ENCODE peak calls at places on chromosomes 3 and 15, in six cellular contexts. D, B, X, Q, J and U are unnamed samples.

GRCh38 chr15:91921188-91921820 is 67.8 kb downstream of the SLCO3A1 start:
- DNase-seq in D (no peak), X (no peak), Q (no peak), B (no peak), J (no peak), U (no peak)

GRCh38 chr3:24156466-24156865 is 211.4 kb downstream of the NR1D2 start:
- DNase-seq in B (peak), Q (no peak), X (peak), D (no peak), J (peak), U (no peak)

GRCh38 chr3:10743366-10744097 is 72.5 kb upstream of the SLC6A11 start:
- DNase-seq in Q (no peak), D (no peak), J (no peak), X (no peak), B (no peak), U (no peak)

GRCh38 chr3:53921296-53921695 is 29.6 kb upstream of the SELENOK start:
- DNase-seq in Q (no peak), D (peak), B (peak), X (no peak), J (no peak), U (no peak)

GRCh38 chr3:24401811-24402185 is 92.9 kb downstream of the THRB start:
- DNase-seq in J (no peak), B (no peak), X (no peak), Q (no peak), D (no peak), U (no peak)

GRCh38 chr3:45145681-45146614 is at the start of gene CDCP1:
- DNase-seq in X (peak), D (no peak), B (no peak), Q (no peak), J (peak), U (no peak)

GRCh38 chr15:94395626-94396025 is 164.3 kb downstream of the MCTP2 start:
- DNase-seq in B (no peak), Q (no peak), X (no peak), D (no peak), J (no peak), U (no peak)

GRCh38 chr3:193563999-193564398 is 9.3 kb upstream of the ATP13A4 start:
- DNase-seq in J (no peak), X (no peak), B (peak), D (peak), Q (no peak), U (no peak)

GRCh38 chr3:156787926-156788663 is 38.1 kb upstream of the LEKR1 start:
- DNase-seq in Q (no peak), X (peak), J (peak), B (peak), D (no peak), U (peak)

GRCh38 chr15:64344651-64345262 is 11.2 kb downstream of the CSNK1G1 start:
- DNase-seq in D (no peak), B (no peak), Q (no peak), J (no peak), X (no peak), U (peak)
- TF ChIP-seq MYC in D (no peak), B (no peak), Q (no peak), J (no peak), X (no peak), U (no peak)

DNA sequence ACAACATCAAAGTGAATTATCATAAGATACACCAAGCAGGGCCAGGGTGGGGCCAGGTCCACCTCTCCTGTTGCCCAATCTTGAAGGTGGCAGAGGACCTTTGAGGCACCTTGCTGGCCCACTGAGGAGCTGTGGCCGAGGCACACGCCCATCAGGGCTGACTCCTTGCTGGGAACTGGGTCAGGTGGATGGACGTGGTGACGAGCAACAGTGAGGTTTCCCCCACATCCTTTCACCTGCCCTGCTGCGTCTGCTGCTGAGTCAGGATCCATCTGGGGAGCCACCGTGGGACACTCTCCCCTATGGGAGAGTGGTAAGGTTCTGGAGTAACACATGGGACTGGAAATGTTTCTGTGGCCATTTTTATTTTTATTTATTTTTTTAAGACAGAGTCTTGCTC is 17.3 kb upstream of the FURIN start:
- DNase-seq in B (no peak), X (no peak), D (no peak), J (no peak), Q (no peak), U (no peak)
- TF ChIP-seq MYC in B (no peak), X (no peak), D (no peak), J (no peak), Q (no peak), U (no peak)

GRCh38 chr3:122268257-122269024 is 56.6 kb upstream of the CSTA start:
- DNase-seq in X (no peak), B (peak), D (no peak), Q (no peak), J (no peak), U (no peak)

GRCh38 chr3:122263058-122263457 is 62.0 kb upstream of the CSTA start:
- DNase-seq in D (no peak), Q (no peak), B (no peak), J (no peak), X (no peak), U (no peak)

GRCh38 chr3:122263974-122264588 is 61.0 kb upstream of the CSTA start:
- DNase-seq in Q (no peak), J (no peak), B (no peak), D (no peak), X (no peak), U (no peak)

GRCh38 chr3:122269045-122269444 is 56.0 kb upstream of the CSTA start:
- DNase-seq in X (no peak), Q (no peak), J (no peak), B (no peak), D (no peak), U (no peak)

DNA sequence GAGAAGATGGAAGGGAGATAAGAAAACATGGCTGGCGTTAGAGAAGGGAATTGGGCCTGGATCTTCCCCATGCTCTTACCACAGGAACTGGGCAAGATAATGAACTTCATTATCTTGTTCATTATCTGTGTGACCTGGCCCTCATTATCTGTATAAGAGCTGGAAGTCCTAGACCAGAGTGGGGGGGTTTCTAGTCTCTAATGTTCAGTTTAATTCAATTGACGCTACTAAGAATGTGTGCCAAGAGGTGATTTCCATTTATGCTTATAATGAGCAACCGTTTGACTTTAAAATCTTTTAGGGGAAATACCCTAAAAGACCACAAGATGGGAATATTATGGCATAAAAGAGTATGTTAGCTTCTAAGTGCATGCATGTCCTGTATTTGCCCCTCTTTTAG is 59.1 kb upstream of the CSTA start:
- DNase-seq in D (no peak), X (no peak), J (no peak), B (peak), Q (no peak), U (no peak)
- TF ChIP-seq MYC in D (no peak), X (no peak), J (no peak), B (no peak), Q (no peak), U (no peak)

GRCh38 chr3:187049462-187050101 is 89.7 kb downstream of the RPL39L start:
- DNase-seq in J (no peak), D (peak), B (no peak), X (no peak), Q (no peak), U (no peak)
- TF ChIP-seq MYC in J (no peak), D (no peak), B (no peak), X (no peak), Q (no peak), U (no peak)